ENCODE peak calls at places on chromosomes 6 and 20, in nine cellular contexts. C is mammary epithelial cell; N is heart left ventricle; O is right lobe of liver; A is hepatocyte; P is neural progenitor cell; U is ascending aorta; I is ovary; S is CD8-positive, alpha-beta T cell. K is an unnamed sample.

GRCh38 chr20:48457261-48458002 is 370.4 kb downstream of the PREX1 start:
- DNase-seq in C (no peak), N (no peak), O (no peak), A (no peak), P (no peak), U (no peak), I (no peak), S (no peak), K (no peak)

GRCh38 chr20:17590245-17590644 is 20.4 kb downstream of the DSTN start:
- DNase-seq in C (no peak), N (no peak), O (no peak), A (no peak), P (no peak), U (no peak), I (no peak), S (no peak), K (no peak)

GRCh38 chr6:101776919-101777350 is 383.4 kb downstream of the GRIK2 start:
- DNase-seq in C (no peak), N (peak; percentile 17), O (no peak), A (no peak), P (peak; percentile 58), U (no peak), I (no peak), S (no peak), K (no peak)

GRCh38 chr6:24494726-24495515 is at the start of gene ALDH5A1:
- DNase-seq in C (peak; percentile 47), N (peak; percentile 87), O (peak; percentile 87), A (peak; percentile 86), P (peak; percentile 88), U (peak; percentile 82), I (peak; percentile 76), S (peak; percentile 91), K (peak; percentile 85)

GRCh38 chr20:6071162-6071695 is 17.4 kb upstream of the LRRN4 start:
- DNase-seq in C (no peak), N (no peak), O (no peak), A (no peak), P (no peak), U (no peak), I (no peak), S (no peak), K (no peak)

GRCh38 chr20:44050925-44051660 is 135.9 kb downstream of the JPH2 start:
- DNase-seq in C (no peak), N (no peak), O (no peak), A (no peak), P (no peak), U (no peak), I (no peak), S (no peak), K (no peak)

GRCh38 chr6:106608080-106608668 is 21.1 kb downstream of the RTN4IP1 start:
- DNase-seq in C (peak; percentile 66), N (no peak), O (no peak), A (peak; percentile 70), P (peak; percentile 65), U (no peak), I (no peak), S (no peak), K (peak; percentile 30)

GRCh38 chr20:41532935-41533334 is 85.2 kb downstream of the CHD6 start:
- DNase-seq in C (no peak), N (no peak), O (no peak), A (no peak), P (no peak), U (no peak), I (no peak), S (no peak), K (no peak)

GRCh38 chr6:129662980-129663431 is 47.0 kb downstream of the ARHGAP18 start:
- DNase-seq in C (no peak), N (no peak), O (no peak), A (no peak), P (no peak), U (no peak), I (no peak), S (no peak), K (no peak)

GRCh38 chr6:33313709-33314514 is at the start of gene TAPBP:
- DNase-seq in C (peak; percentile 86), N (peak; percentile 77), O (peak; percentile 74), A (peak; percentile 70), P (peak; percentile 50), U (peak; percentile 78), I (peak; percentile 73), S (peak; percentile 85), K (peak; percentile 83)

GRCh38 chr20:52972190-52972937 is at the start of gene TSHZ2:
- DNase-seq in C (peak; percentile 81), N (no peak), O (peak; percentile 83), A (peak; percentile 51), P (peak; percentile 72), U (no peak), I (peak; percentile 73), S (peak; percentile 53), K (peak; percentile 77)

GRCh38 chr6:72418495-72418894 is 203.4 kb upstream of the KCNQ5 start:
- DNase-seq in C (no peak), N (no peak), O (no peak), A (peak; percentile 42), P (peak; percentile 32), U (no peak), I (no peak), S (no peak), K (no peak)

GRCh38 chr6:52213127-52213526 is 27.0 kb downstream of the IL17A start:
- DNase-seq in C (no peak), N (no peak), O (no peak), A (no peak), P (no peak), U (no peak), I (no peak), S (no peak), K (no peak)

GRCh38 chr20:63254237-63254535 is at the start of gene NKAIN4:
- DNase-seq in C (no peak), N (no peak), O (no peak), A (no peak), P (no peak), U (no peak), I (no peak), S (no peak), K (no peak)
- H3K4me3 ChIP-seq in C (no peak within 1 kb of the TSS), N (peak within 1 kb of the TSS; percentile 7), O (no peak within 1 kb of the TSS), A (peak within 1 kb of the TSS; percentile 29), P (peak within 1 kb of the TSS; percentile 76), U (peak within 1 kb of the TSS; percentile 39), I (no peak within 1 kb of the TSS), S (no peak within 1 kb of the TSS), K (peak within 1 kb of the TSS; percentile 49)

GRCh38 chr20:57539889-57540288 is 14.9 kb upstream of the CTCFL start:
- DNase-seq in C (no peak), N (no peak), O (no peak), A (no peak), P (no peak), U (no peak), I (no peak), S (no peak), K (no peak)
- H3K27me3 ChIP-seq in C (peaks cover 5% of the 10 kb centered on the region), N (peaks cover 12% of the 10 kb centered on the region), O (no peaks in the 10 kb centered on the region), A (no peaks in the 10 kb centered on the region), P (no peaks in the 10 kb centered on the region), U (no peaks in the 10 kb centered on the region), I (no peaks in the 10 kb centered on the region), S (no peaks in the 10 kb centered on the region), K (no peaks in the 10 kb centered on the region)

GRCh38 chr20:20027284-20027683 is 10.1 kb downstream of the NAA20 start:
- DNase-seq in C (no peak), N (no peak), O (no peak), A (no peak), P (no peak), U (no peak), I (no peak), S (no peak), K (no peak)

GRCh38 chr20:20034486-20034885 is 17.3 kb downstream of the NAA20 start:
- DNase-seq in C (no peak), N (no peak), O (no peak), A (no peak), P (no peak), U (no peak), I (no peak), S (no peak), K (no peak)

GRCh38 chr20:20036756-20037155 is 15.5 kb downstream of the CRNKL1 start:
- DNase-seq in C (no peak), N (no peak), O (no peak), A (no peak), P (no peak), U (no peak), I (no peak), S (no peak), K (no peak)

GRCh38 chr20:20031790-20032189 is 14.6 kb downstream of the NAA20 start:
- DNase-seq in C (no peak), N (no peak), O (no peak), A (no peak), P (no peak), U (no peak), I (no peak), S (no peak), K (no peak)
- H3K36me3 ChIP-seq in C (peaks cover 51% of the 10 kb centered on the region), N (peaks cover 100% of the 10 kb centered on the region), O (no peaks in the 10 kb centered on the region), A (no peaks in the 10 kb centered on the region), P (peaks cover 23% of the 10 kb centered on the region), U (peaks cover 39% of the 10 kb centered on the region), I (no peaks in the 10 kb centered on the region), S (peaks cover 38% of the 10 kb centered on the region), K (peaks cover 15% of the 10 kb centered on the region)

DNA sequence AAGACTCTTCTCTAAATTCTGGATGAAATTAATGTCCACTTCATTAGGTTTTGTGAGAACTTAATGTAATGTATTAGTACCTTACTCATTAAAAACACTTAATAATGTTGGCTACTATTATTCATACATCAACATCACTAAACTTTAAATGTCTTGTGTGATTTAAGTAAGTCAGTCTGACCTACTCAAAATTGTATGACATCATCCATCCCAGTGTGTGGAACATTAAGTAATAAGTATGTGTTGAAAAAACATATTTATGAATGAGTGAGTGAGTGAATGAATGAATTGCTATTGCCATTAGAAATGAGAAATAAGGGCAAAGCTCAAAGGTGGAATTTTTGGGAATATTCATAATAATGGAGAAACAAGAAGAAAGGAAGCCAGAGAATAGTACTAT is 285.8 kb downstream of the HTR1B start:
- DNase-seq in C (no peak), N (no peak), O (no peak), A (no peak), P (no peak), U (no peak), I (no peak), S (no peak), K (no peak)
- H3K4me3 ChIP-seq in C (no peak overlapping the region), N (no peak overlapping the region), O (no peak overlapping the region), A (no peak overlapping the region), P (no peak overlapping the region), U (no peak overlapping the region), I (no peak overlapping the region), S (no peak overlapping the region), K (no peak overlapping the region)